ENCODE peak calls at places on chromosome 1, in nine cellular contexts. One of them, this sample, is unnamed.
A peak's percentile ranks its signal among the peaks of the same experiment; 100 is the strongest.

GRCh38 chr1:241637604-241638003 is 2.6 kb downstream of the CHML start:
- DNase-seq in ovary: no peak
- DNase-seq in transverse colon: no peak
- DNase-seq in A549: no peak
- DNase-seq in tibial artery: no peak
- DNase-seq in suprapubic skin: no peak
- DNase-seq in upper lobe of right lung: no peak
- DNase-seq in IMR-90: peak; percentile 40
- DNase-seq in dorsolateral prefrontal cortex: no peak
- DNase-seq in this sample: no peak

GRCh38 chr1:45246760-45247159 is 40.4 kb upstream of the ZSWIM5 start:
- DNase-seq in ovary: no peak
- DNase-seq in transverse colon: no peak
- DNase-seq in A549: peak; percentile 58
- DNase-seq in tibial artery: no peak
- DNase-seq in suprapubic skin: no peak
- DNase-seq in upper lobe of right lung: no peak
- DNase-seq in IMR-90: peak; percentile 91
- DNase-seq in dorsolateral prefrontal cortex: no peak
- DNase-seq in this sample: peak; percentile 38

GRCh38 chr1:8097077-8097799 is 71.1 kb upstream of the ERRFI1 start:
- DNase-seq in ovary: no peak
- DNase-seq in transverse colon: peak; percentile 13
- DNase-seq in A549: peak; percentile 94
- DNase-seq in tibial artery: no peak
- DNase-seq in suprapubic skin: no peak
- DNase-seq in upper lobe of right lung: no peak
- DNase-seq in IMR-90: peak; percentile 96
- DNase-seq in dorsolateral prefrontal cortex: no peak
- DNase-seq in this sample: peak; percentile 87

GRCh38 chr1:12251442-12251841 is 21.6 kb downstream of the VPS13D start:
- DNase-seq in ovary: no peak
- DNase-seq in transverse colon: no peak
- DNase-seq in A549: no peak
- DNase-seq in tibial artery: no peak
- DNase-seq in suprapubic skin: no peak
- DNase-seq in upper lobe of right lung: no peak
- DNase-seq in IMR-90: peak; percentile 82
- DNase-seq in dorsolateral prefrontal cortex: no peak
- DNase-seq in this sample: no peak

GRCh38 chr1:5765997-5766913 is 226.0 kb downstream of the NPHP4 start:
- DNase-seq in ovary: no peak
- DNase-seq in transverse colon: no peak
- DNase-seq in A549: no peak
- DNase-seq in tibial artery: no peak
- DNase-seq in suprapubic skin: no peak
- DNase-seq in upper lobe of right lung: no peak
- DNase-seq in IMR-90: no peak
- DNase-seq in dorsolateral prefrontal cortex: no peak
- DNase-seq in this sample: no peak

GRCh38 chr1:111690306-111690617 is 48.9 kb downstream of the INKA2 start:
- DNase-seq in ovary: peak; percentile 54
- DNase-seq in transverse colon: peak; percentile 24
- DNase-seq in A549: no peak
- DNase-seq in tibial artery: peak; percentile 41
- DNase-seq in suprapubic skin: no peak
- DNase-seq in upper lobe of right lung: no peak
- DNase-seq in IMR-90: peak; percentile 91
- DNase-seq in dorsolateral prefrontal cortex: no peak
- DNase-seq in this sample: no peak

GRCh38 chr1:13700521-13701273 is 709 bp downstream of the PRDM2 start:
- DNase-seq in ovary: peak; percentile 71
- DNase-seq in transverse colon: peak; percentile 47
- DNase-seq in A549: peak; percentile 4
- DNase-seq in tibial artery: peak; percentile 58
- DNase-seq in suprapubic skin: no peak
- DNase-seq in upper lobe of right lung: peak; percentile 81
- DNase-seq in IMR-90: peak; percentile 20
- DNase-seq in dorsolateral prefrontal cortex: peak; percentile 41
- DNase-seq in this sample: peak; percentile 26

GRCh38 chr1:180636138-180636537 is 4.3 kb downstream of the XPR1 start:
- DNase-seq in ovary: no peak
- DNase-seq in transverse colon: no peak
- DNase-seq in A549: peak; percentile 35
- DNase-seq in tibial artery: no peak
- DNase-seq in suprapubic skin: no peak
- DNase-seq in upper lobe of right lung: no peak
- DNase-seq in IMR-90: peak; percentile 26
- DNase-seq in dorsolateral prefrontal cortex: no peak
- DNase-seq in this sample: no peak

GRCh38 chr1:178530037-178530402 is 17.1 kb downstream of the TEX35 start:
- DNase-seq in ovary: no peak
- DNase-seq in transverse colon: no peak
- DNase-seq in A549: peak; percentile 36
- DNase-seq in tibial artery: peak; percentile 16
- DNase-seq in suprapubic skin: peak; percentile 43
- DNase-seq in upper lobe of right lung: no peak
- DNase-seq in IMR-90: peak; percentile 86
- DNase-seq in dorsolateral prefrontal cortex: no peak
- DNase-seq in this sample: peak; percentile 97

GRCh38 chr1:180571832-180572636 is 13.3 kb downstream of the OVAAL start:
- DNase-seq in ovary: no peak
- DNase-seq in transverse colon: no peak
- DNase-seq in A549: no peak
- DNase-seq in tibial artery: no peak
- DNase-seq in suprapubic skin: no peak
- DNase-seq in upper lobe of right lung: no peak
- DNase-seq in IMR-90: peak; percentile 50
- DNase-seq in dorsolateral prefrontal cortex: no peak
- DNase-seq in this sample: peak; percentile 45

DNA sequence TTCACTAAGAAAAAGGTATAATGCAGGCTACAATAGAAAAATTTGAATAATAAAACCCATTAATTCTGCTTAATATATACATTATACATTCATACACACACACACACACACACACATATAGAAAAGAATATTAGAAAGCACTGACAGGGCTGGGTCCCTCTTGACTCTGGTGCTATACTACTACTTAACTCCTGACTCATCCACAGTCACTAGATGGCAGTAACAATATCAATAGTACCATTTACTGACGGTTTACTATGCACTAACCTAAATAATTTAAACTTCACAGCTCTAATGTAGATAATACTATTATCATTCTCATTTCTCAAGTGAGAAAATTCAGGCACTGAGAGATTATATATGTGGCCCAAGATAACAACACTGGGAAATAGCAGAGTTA is 87.5 kb downstream of the COP1 start:
- DNase-seq in ovary: no peak
- DNase-seq in transverse colon: no peak
- DNase-seq in A549: peak; percentile 33
- DNase-seq in tibial artery: no peak
- DNase-seq in suprapubic skin: no peak
- DNase-seq in upper lobe of right lung: no peak
- DNase-seq in IMR-90: peak; percentile 30
- DNase-seq in dorsolateral prefrontal cortex: no peak
- DNase-seq in this sample: no peak
- TF ChIP-seq CTCF in ovary: no peak
- TF ChIP-seq CTCF in transverse colon: no peak
- TF ChIP-seq CTCF in A549: peak; percentile 50
- TF ChIP-seq CTCF in tibial artery: no peak
- TF ChIP-seq CTCF in suprapubic skin: no peak
- TF ChIP-seq CTCF in upper lobe of right lung: peak; percentile 8
- TF ChIP-seq CTCF in IMR-90: peak; percentile 16
- TF ChIP-seq CTCF in dorsolateral prefrontal cortex: no peak
- TF ChIP-seq CTCF in this sample: no peak

GRCh38 chr1:167631987-167632680 is 2.1 kb downstream of the RCSD1 start:
- DNase-seq in ovary: no peak
- DNase-seq in transverse colon: peak; percentile 41
- DNase-seq in A549: no peak
- DNase-seq in tibial artery: no peak
- DNase-seq in suprapubic skin: no peak
- DNase-seq in upper lobe of right lung: no peak
- DNase-seq in IMR-90: no peak
- DNase-seq in dorsolateral prefrontal cortex: no peak
- DNase-seq in this sample: no peak
- H3K27ac ChIP-seq in ovary: no peak overlapping the region
- H3K27ac ChIP-seq in transverse colon: peak overlapping the region; percentile 82
- H3K27ac ChIP-seq in A549: no peak overlapping the region
- H3K27ac ChIP-seq in tibial artery: no peak overlapping the region
- H3K27ac ChIP-seq in suprapubic skin: peak overlapping the region; percentile 88
- H3K27ac ChIP-seq in upper lobe of right lung: peak overlapping the region; percentile 82
- H3K27ac ChIP-seq in IMR-90: no peak overlapping the region
- H3K27ac ChIP-seq in dorsolateral prefrontal cortex: peak overlapping the region; percentile 54
- H3K27ac ChIP-seq in this sample: no peak overlapping the region

GRCh38 chr1:204443871-204444581 is 32.4 kb upstream of the PPP1R15B start:
- DNase-seq in ovary: no peak
- DNase-seq in transverse colon: no peak
- DNase-seq in A549: no peak
- DNase-seq in tibial artery: no peak
- DNase-seq in suprapubic skin: no peak
- DNase-seq in upper lobe of right lung: no peak
- DNase-seq in IMR-90: no peak
- DNase-seq in dorsolateral prefrontal cortex: no peak
- DNase-seq in this sample: peak; percentile 95

GRCh38 chr1:204446413-204447111 is 34.9 kb upstream of the PPP1R15B start:
- DNase-seq in ovary: peak; percentile 65
- DNase-seq in transverse colon: peak; percentile 82
- DNase-seq in A549: peak; percentile 59
- DNase-seq in tibial artery: peak; percentile 70
- DNase-seq in suprapubic skin: no peak
- DNase-seq in upper lobe of right lung: peak; percentile 79
- DNase-seq in IMR-90: peak; percentile 62
- DNase-seq in dorsolateral prefrontal cortex: peak; percentile 79
- DNase-seq in this sample: peak; percentile 67

GRCh38 chr1:204447220-204447619 is 35.6 kb upstream of the PPP1R15B start:
- DNase-seq in ovary: no peak
- DNase-seq in transverse colon: no peak
- DNase-seq in A549: no peak
- DNase-seq in tibial artery: no peak
- DNase-seq in suprapubic skin: no peak
- DNase-seq in upper lobe of right lung: no peak
- DNase-seq in IMR-90: no peak
- DNase-seq in dorsolateral prefrontal cortex: no peak
- DNase-seq in this sample: no peak

GRCh38 chr1:204447736-204448135 is 36.1 kb upstream of the PPP1R15B start:
- DNase-seq in ovary: no peak
- DNase-seq in transverse colon: no peak
- DNase-seq in A549: no peak
- DNase-seq in tibial artery: no peak
- DNase-seq in suprapubic skin: no peak
- DNase-seq in upper lobe of right lung: no peak
- DNase-seq in IMR-90: no peak
- DNase-seq in dorsolateral prefrontal cortex: no peak
- DNase-seq in this sample: no peak

GRCh38 chr1:204445860-204446412 is 34.3 kb upstream of the PPP1R15B start:
- DNase-seq in ovary: no peak
- DNase-seq in transverse colon: peak; percentile 73
- DNase-seq in A549: peak; percentile 68
- DNase-seq in tibial artery: no peak
- DNase-seq in suprapubic skin: no peak
- DNase-seq in upper lobe of right lung: peak; percentile 75
- DNase-seq in IMR-90: peak; percentile 27
- DNase-seq in dorsolateral prefrontal cortex: no peak
- DNase-seq in this sample: no peak
- TF ChIP-seq CTCF in ovary: no peak
- TF ChIP-seq CTCF in transverse colon: peak; percentile 51
- TF ChIP-seq CTCF in A549: no peak
- TF ChIP-seq CTCF in tibial artery: no peak
- TF ChIP-seq CTCF in suprapubic skin: no peak
- TF ChIP-seq CTCF in upper lobe of right lung: no peak
- TF ChIP-seq CTCF in IMR-90: peak; percentile 50
- TF ChIP-seq CTCF in dorsolateral prefrontal cortex: no peak
- TF ChIP-seq CTCF in this sample: no peak

DNA sequence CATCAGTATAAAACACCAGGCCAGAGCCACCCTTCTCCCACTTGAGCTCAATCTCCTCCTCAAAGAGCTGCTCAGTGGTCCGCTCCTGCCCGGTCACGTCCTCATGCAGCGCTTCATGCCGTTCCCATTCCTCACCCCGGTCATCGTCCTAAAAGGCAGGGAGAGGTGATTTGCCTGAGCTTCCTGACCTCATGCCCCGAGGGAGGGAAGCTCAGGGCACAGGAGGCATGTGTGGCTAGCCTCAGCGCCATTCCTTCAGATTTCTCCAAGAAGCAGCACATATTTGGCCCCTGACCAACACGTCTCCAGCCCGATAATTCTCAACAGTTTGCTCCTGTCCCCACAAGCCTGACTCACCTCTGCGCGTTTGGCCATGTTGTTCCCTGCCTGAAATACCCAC is 4.2 kb upstream of the GPN2 start:
- DNase-seq in ovary: no peak
- DNase-seq in transverse colon: no peak
- DNase-seq in A549: no peak
- DNase-seq in tibial artery: no peak
- DNase-seq in suprapubic skin: no peak
- DNase-seq in upper lobe of right lung: no peak
- DNase-seq in IMR-90: no peak
- DNase-seq in dorsolateral prefrontal cortex: no peak
- DNase-seq in this sample: peak; percentile 87
- H3K27ac ChIP-seq in ovary: no peak overlapping the region
- H3K27ac ChIP-seq in transverse colon: no peak overlapping the region
- H3K27ac ChIP-seq in A549: no peak overlapping the region
- H3K27ac ChIP-seq in tibial artery: no peak overlapping the region
- H3K27ac ChIP-seq in suprapubic skin: no peak overlapping the region
- H3K27ac ChIP-seq in upper lobe of right lung: no peak overlapping the region
- H3K27ac ChIP-seq in IMR-90: no peak overlapping the region
- H3K27ac ChIP-seq in dorsolateral prefrontal cortex: no peak overlapping the region
- H3K27ac ChIP-seq in this sample: peak overlapping the region; percentile 93

This sample was measured in RWPE1.